ENCODE peak calls at places on chromosomes 1 and 21, in ten cellular contexts. One of them, this sample, is unnamed.
A peak's percentile ranks its signal among the peaks of the same experiment; 100 is the strongest.

GRCh38 chr1:114702699-114703098 is 7.4 kb upstream of the AMPD1 start:
- DNase-seq in suprapubic skin: no peak
- DNase-seq in neural crest cell: no peak
- DNase-seq in left ventricle myocardium inferior: no peak
- DNase-seq in AG09309: no peak
- DNase-seq in thoracic aorta: no peak
- DNase-seq in RWPE2: no peak
- DNase-seq in brain microvascular endothelial cell: no peak
- DNase-seq in choroid plexus epithelial cell: no peak
- DNase-seq in spleen: no peak
- DNase-seq in this sample: no peak

GRCh38 chr1:223326776-223327175 is 37.2 kb downstream of the SUSD4 start:
- DNase-seq in suprapubic skin: no peak
- DNase-seq in neural crest cell: no peak
- DNase-seq in left ventricle myocardium inferior: no peak
- DNase-seq in AG09309: no peak
- DNase-seq in thoracic aorta: no peak
- DNase-seq in RWPE2: no peak
- DNase-seq in brain microvascular endothelial cell: no peak
- DNase-seq in choroid plexus epithelial cell: no peak
- DNase-seq in spleen: no peak
- DNase-seq in this sample: no peak

GRCh38 chr1:99180343-99180808 is 83.9 kb upstream of the PLPPR4 start:
- DNase-seq in suprapubic skin: peak; percentile 83
- DNase-seq in neural crest cell: peak; percentile 73
- DNase-seq in left ventricle myocardium inferior: peak; percentile 41
- DNase-seq in AG09309: peak; percentile 35
- DNase-seq in thoracic aorta: peak; percentile 9
- DNase-seq in RWPE2: no peak
- DNase-seq in brain microvascular endothelial cell: peak; percentile 75
- DNase-seq in choroid plexus epithelial cell: peak; percentile 86
- DNase-seq in spleen: no peak
- DNase-seq in this sample: peak; percentile 83

GRCh38 chr21:37339527-37339889 is 27.1 kb upstream of the DYRK1A start:
- DNase-seq in suprapubic skin: no peak
- DNase-seq in neural crest cell: no peak
- DNase-seq in left ventricle myocardium inferior: no peak
- DNase-seq in AG09309: no peak
- DNase-seq in thoracic aorta: no peak
- DNase-seq in RWPE2: no peak
- DNase-seq in brain microvascular endothelial cell: no peak
- DNase-seq in choroid plexus epithelial cell: no peak
- DNase-seq in spleen: no peak
- DNase-seq in this sample: no peak

GRCh38 chr1:63042278-63042677 is 258.3 kb downstream of the ATG4C start:
- DNase-seq in suprapubic skin: no peak
- DNase-seq in neural crest cell: no peak
- DNase-seq in left ventricle myocardium inferior: no peak
- DNase-seq in AG09309: no peak
- DNase-seq in thoracic aorta: no peak
- DNase-seq in RWPE2: no peak
- DNase-seq in brain microvascular endothelial cell: no peak
- DNase-seq in choroid plexus epithelial cell: no peak
- DNase-seq in spleen: no peak
- DNase-seq in this sample: no peak

GRCh38 chr1:17892225-17892624 is 137.1 kb downstream of the ACTL8 start:
- DNase-seq in suprapubic skin: peak; percentile 49
- DNase-seq in neural crest cell: no peak
- DNase-seq in left ventricle myocardium inferior: peak; percentile 72
- DNase-seq in AG09309: no peak
- DNase-seq in thoracic aorta: no peak
- DNase-seq in RWPE2: no peak
- DNase-seq in brain microvascular endothelial cell: no peak
- DNase-seq in choroid plexus epithelial cell: no peak
- DNase-seq in spleen: peak; percentile 43
- DNase-seq in this sample: no peak

GRCh38 chr1:64042331-64043100 is 160.9 kb upstream of the UBE2U start:
- DNase-seq in suprapubic skin: no peak
- DNase-seq in neural crest cell: no peak
- DNase-seq in left ventricle myocardium inferior: no peak
- DNase-seq in AG09309: peak; percentile 68
- DNase-seq in thoracic aorta: peak; percentile 62
- DNase-seq in RWPE2: no peak
- DNase-seq in brain microvascular endothelial cell: peak; percentile 98
- DNase-seq in choroid plexus epithelial cell: peak; percentile 99
- DNase-seq in spleen: no peak
- DNase-seq in this sample: no peak

GRCh38 chr1:180444522-180444921 is 57.9 kb downstream of the ACBD6 start:
- DNase-seq in suprapubic skin: no peak
- DNase-seq in neural crest cell: no peak
- DNase-seq in left ventricle myocardium inferior: no peak
- DNase-seq in AG09309: no peak
- DNase-seq in thoracic aorta: no peak
- DNase-seq in RWPE2: no peak
- DNase-seq in brain microvascular endothelial cell: no peak
- DNase-seq in choroid plexus epithelial cell: no peak
- DNase-seq in spleen: no peak
- DNase-seq in this sample: no peak

GRCh38 chr1:15731735-15732685 is 4.0 kb upstream of the SLC25A34 start:
- DNase-seq in suprapubic skin: no peak
- DNase-seq in neural crest cell: no peak
- DNase-seq in left ventricle myocardium inferior: no peak
- DNase-seq in AG09309: no peak
- DNase-seq in thoracic aorta: no peak
- DNase-seq in RWPE2: peak; percentile 75
- DNase-seq in brain microvascular endothelial cell: no peak
- DNase-seq in choroid plexus epithelial cell: no peak
- DNase-seq in spleen: no peak
- DNase-seq in this sample: no peak

GRCh38 chr1:96418969-96419368 is 302.6 kb upstream of the PTBP2 start:
- DNase-seq in suprapubic skin: no peak
- DNase-seq in neural crest cell: no peak
- DNase-seq in left ventricle myocardium inferior: no peak
- DNase-seq in AG09309: no peak
- DNase-seq in thoracic aorta: no peak
- DNase-seq in RWPE2: no peak
- DNase-seq in brain microvascular endothelial cell: no peak
- DNase-seq in choroid plexus epithelial cell: peak; percentile 8
- DNase-seq in spleen: no peak
- DNase-seq in this sample: no peak

GRCh38 chr21:41137401-41137800 is 30.6 kb upstream of the BACE2 start:
- DNase-seq in suprapubic skin: no peak
- DNase-seq in neural crest cell: no peak
- DNase-seq in left ventricle myocardium inferior: no peak
- DNase-seq in AG09309: no peak
- DNase-seq in thoracic aorta: no peak
- DNase-seq in RWPE2: no peak
- DNase-seq in brain microvascular endothelial cell: no peak
- DNase-seq in choroid plexus epithelial cell: no peak
- DNase-seq in spleen: no peak
- DNase-seq in this sample: no peak

GRCh38 chr1:29487291-29487690 is 251.0 kb downstream of the PTPRU start:
- DNase-seq in suprapubic skin: peak; percentile 20
- DNase-seq in neural crest cell: no peak
- DNase-seq in left ventricle myocardium inferior: no peak
- DNase-seq in AG09309: no peak
- DNase-seq in thoracic aorta: no peak
- DNase-seq in RWPE2: no peak
- DNase-seq in brain microvascular endothelial cell: no peak
- DNase-seq in choroid plexus epithelial cell: no peak
- DNase-seq in spleen: no peak
- DNase-seq in this sample: no peak

GRCh38 chr1:175701590-175701989 is 41.8 kb downstream of the TNR start:
- DNase-seq in suprapubic skin: no peak
- DNase-seq in neural crest cell: no peak
- DNase-seq in left ventricle myocardium inferior: no peak
- DNase-seq in AG09309: no peak
- DNase-seq in thoracic aorta: no peak
- DNase-seq in RWPE2: no peak
- DNase-seq in brain microvascular endothelial cell: no peak
- DNase-seq in choroid plexus epithelial cell: no peak
- DNase-seq in spleen: no peak
- DNase-seq in this sample: no peak

GRCh38 chr1:209029737-209030136 is 553.8 kb upstream of the CAMK1G start:
- DNase-seq in suprapubic skin: no peak
- DNase-seq in neural crest cell: no peak
- DNase-seq in left ventricle myocardium inferior: no peak
- DNase-seq in AG09309: no peak
- DNase-seq in thoracic aorta: no peak
- DNase-seq in RWPE2: no peak
- DNase-seq in brain microvascular endothelial cell: no peak
- DNase-seq in choroid plexus epithelial cell: no peak
- DNase-seq in spleen: no peak
- DNase-seq in this sample: no peak

GRCh38 chr1:29972664-29973063 is 736.3 kb downstream of the PTPRU start:
- DNase-seq in suprapubic skin: no peak
- DNase-seq in neural crest cell: no peak
- DNase-seq in left ventricle myocardium inferior: no peak
- DNase-seq in AG09309: no peak
- DNase-seq in thoracic aorta: no peak
- DNase-seq in RWPE2: no peak
- DNase-seq in brain microvascular endothelial cell: no peak
- DNase-seq in choroid plexus epithelial cell: no peak
- DNase-seq in spleen: no peak
- DNase-seq in this sample: no peak

GRCh38 chr1:22184454-22184853 is 41.6 kb upstream of the WNT4 start:
- DNase-seq in suprapubic skin: no peak
- DNase-seq in neural crest cell: no peak
- DNase-seq in left ventricle myocardium inferior: no peak
- DNase-seq in AG09309: no peak
- DNase-seq in thoracic aorta: no peak
- DNase-seq in RWPE2: no peak
- DNase-seq in brain microvascular endothelial cell: no peak
- DNase-seq in choroid plexus epithelial cell: no peak
- DNase-seq in spleen: no peak
- DNase-seq in this sample: no peak
- TF ChIP-seq CTCF in suprapubic skin: no peak
- TF ChIP-seq CTCF in neural crest cell: no peak
- TF ChIP-seq CTCF in left ventricle myocardium inferior: no peak
- TF ChIP-seq CTCF in AG09309: no peak
- TF ChIP-seq CTCF in thoracic aorta: no peak
- TF ChIP-seq CTCF in RWPE2: no peak
- TF ChIP-seq CTCF in brain microvascular endothelial cell: no peak
- TF ChIP-seq CTCF in choroid plexus epithelial cell: no peak
- TF ChIP-seq CTCF in spleen: no peak
- TF ChIP-seq CTCF in this sample: no peak

GRCh38 chr1:43554444-43554992 is 23.8 kb downstream of the PTPRF start:
- DNase-seq in suprapubic skin: no peak
- DNase-seq in neural crest cell: no peak
- DNase-seq in left ventricle myocardium inferior: no peak
- DNase-seq in AG09309: peak; percentile 7
- DNase-seq in thoracic aorta: no peak
- DNase-seq in RWPE2: no peak
- DNase-seq in brain microvascular endothelial cell: peak; percentile 50
- DNase-seq in choroid plexus epithelial cell: peak; percentile 81
- DNase-seq in spleen: no peak
- DNase-seq in this sample: peak; percentile 49
- TF ChIP-seq CTCF in suprapubic skin: no peak
- TF ChIP-seq CTCF in neural crest cell: peak; percentile 58
- TF ChIP-seq CTCF in left ventricle myocardium inferior: peak; percentile 23
- TF ChIP-seq CTCF in AG09309: peak; percentile 81
- TF ChIP-seq CTCF in thoracic aorta: no peak
- TF ChIP-seq CTCF in RWPE2: peak; percentile 36
- TF ChIP-seq CTCF in brain microvascular endothelial cell: peak; percentile 85
- TF ChIP-seq CTCF in choroid plexus epithelial cell: peak; percentile 82
- TF ChIP-seq CTCF in spleen: peak; percentile 34
- TF ChIP-seq CTCF in this sample: peak; percentile 57

DNA sequence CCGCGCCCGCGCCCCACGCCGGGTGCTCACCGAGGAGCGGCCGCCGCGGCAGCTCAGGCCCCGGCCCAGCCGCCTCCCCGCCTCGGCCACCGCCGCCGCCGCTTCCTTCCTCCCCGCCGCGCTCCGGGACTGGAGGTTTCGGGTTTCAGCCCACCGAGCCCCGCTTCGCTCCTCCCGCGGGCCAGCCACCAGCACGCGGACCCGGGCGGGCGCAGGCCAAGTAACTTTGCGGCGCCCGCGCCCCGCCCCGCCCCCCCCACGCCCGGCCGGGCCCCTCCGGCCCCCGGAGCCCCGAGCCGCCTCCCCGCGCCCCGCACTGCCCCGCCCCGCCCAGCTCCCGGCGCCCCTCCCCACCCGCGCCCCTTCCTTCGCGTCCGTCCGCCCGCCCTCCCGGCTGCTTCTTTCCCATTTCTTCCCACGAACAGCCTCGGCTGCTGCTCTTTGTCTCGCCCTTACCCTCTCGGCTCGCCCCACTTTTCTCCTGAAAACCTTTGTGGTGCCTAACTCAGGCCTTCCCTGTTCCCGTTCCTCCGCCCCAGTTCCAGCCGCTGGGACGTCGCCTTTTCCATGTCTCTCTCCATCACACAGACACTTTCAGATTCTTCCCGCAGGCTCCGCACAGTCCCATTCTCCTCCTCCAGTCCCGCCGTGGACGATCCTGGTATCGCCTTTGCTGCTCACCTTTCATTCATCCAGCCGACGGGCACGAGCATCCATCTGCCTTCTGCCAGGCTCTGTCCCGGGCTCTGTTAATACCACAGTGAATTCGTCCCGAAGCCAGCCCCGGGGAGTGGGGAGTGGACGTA is at the start of gene GPR161:
- DNase-seq in suprapubic skin: peak; percentile 81
- DNase-seq in neural crest cell: peak; percentile 61
- DNase-seq in left ventricle myocardium inferior: peak; percentile 65
- DNase-seq in AG09309: no peak
- DNase-seq in thoracic aorta: no peak
- DNase-seq in RWPE2: peak; percentile 72
- DNase-seq in brain microvascular endothelial cell: no peak
- DNase-seq in choroid plexus epithelial cell: peak; percentile 30
- DNase-seq in spleen: peak; percentile 87
- DNase-seq in this sample: peak; percentile 23
- TF ChIP-seq CTCF in suprapubic skin: no peak
- TF ChIP-seq CTCF in neural crest cell: peak; percentile 19
- TF ChIP-seq CTCF in left ventricle myocardium inferior: no peak
- TF ChIP-seq CTCF in AG09309: no peak
- TF ChIP-seq CTCF in thoracic aorta: no peak
- TF ChIP-seq CTCF in RWPE2: no peak
- TF ChIP-seq CTCF in brain microvascular endothelial cell: peak; percentile 9
- TF ChIP-seq CTCF in choroid plexus epithelial cell: no peak
- TF ChIP-seq CTCF in spleen: no peak
- TF ChIP-seq CTCF in this sample: no peak

DNA sequence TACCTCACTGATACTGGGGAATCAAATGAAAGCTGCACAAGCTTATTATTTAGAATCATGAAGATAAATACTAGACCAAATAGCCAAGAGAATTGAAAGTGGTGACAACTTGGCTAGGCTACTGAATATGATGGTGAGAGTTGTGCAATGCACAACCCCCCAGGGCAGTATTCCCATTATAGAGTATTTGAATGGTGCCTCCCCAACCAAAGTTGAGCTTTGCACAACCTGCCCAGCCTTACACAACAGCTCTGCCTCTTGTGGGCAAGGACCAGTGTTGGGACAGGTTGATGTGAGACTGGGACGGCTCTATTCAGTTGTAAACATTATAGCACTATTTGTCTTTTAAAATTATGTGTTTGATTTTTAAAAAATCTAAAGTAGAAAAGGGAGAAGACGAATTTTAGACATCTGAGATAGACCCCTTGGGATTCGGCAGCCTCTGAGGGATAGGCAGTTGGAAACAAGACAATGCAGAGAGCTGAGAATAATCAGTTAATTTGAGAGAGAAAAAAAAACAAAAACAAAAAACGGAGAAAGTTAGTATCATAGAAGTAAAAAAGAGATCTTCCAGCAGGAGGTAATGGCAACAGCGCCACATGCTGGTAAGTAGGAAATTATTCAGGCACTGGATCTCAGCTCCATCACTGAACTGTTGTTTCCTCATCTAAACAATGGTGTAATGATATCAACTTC is 91.0 kb upstream of the KCNA3 start:
- DNase-seq in suprapubic skin: no peak
- DNase-seq in neural crest cell: peak; percentile 16
- DNase-seq in left ventricle myocardium inferior: no peak
- DNase-seq in AG09309: peak; percentile 17
- DNase-seq in thoracic aorta: no peak
- DNase-seq in RWPE2: no peak
- DNase-seq in brain microvascular endothelial cell: peak; percentile 28
- DNase-seq in choroid plexus epithelial cell: peak; percentile 75
- DNase-seq in spleen: no peak
- DNase-seq in this sample: peak; percentile 75
- TF ChIP-seq CTCF in suprapubic skin: peak; percentile 50
- TF ChIP-seq CTCF in neural crest cell: peak; percentile 93
- TF ChIP-seq CTCF in left ventricle myocardium inferior: peak; percentile 86
- TF ChIP-seq CTCF in AG09309: peak; percentile 78
- TF ChIP-seq CTCF in thoracic aorta: peak; percentile 70
- TF ChIP-seq CTCF in RWPE2: peak; percentile 84
- TF ChIP-seq CTCF in brain microvascular endothelial cell: peak; percentile 79
- TF ChIP-seq CTCF in choroid plexus epithelial cell: peak; percentile 83
- TF ChIP-seq CTCF in spleen: peak; percentile 84
- TF ChIP-seq CTCF in this sample: peak; percentile 90

This sample was measured in activated CD8-positive, alpha-beta T cell treated with anti-CD3 and anti-CD28 coated beads for 36 hours.